ENCODE peak calls at places on chromosomes 13 and 19, in ten cellular contexts. W, P, R, B, C, V, A, Z, O and I are unnamed samples.

GRCh38 chr13:78024996-78025395 is 106.4 kb upstream of the EDNRB start:
- DNase-seq in Z (no peak), V (no peak), B (no peak), W (no peak), R (no peak), P (no peak), O (no peak), A (no peak), C (no peak), I (no peak)

GRCh38 chr19:45637890-45638667 is 1.1 kb downstream of the EML2 start:
- DNase-seq in O (no peak), C (no peak), P (peak), V (no peak), A (no peak), Z (no peak), R (no peak), W (no peak), B (no peak), I (no peak)

GRCh38 chr13:107685876-107686275 is 529.5 kb downstream of the LIG4 start:
- DNase-seq in A (no peak), V (no peak), P (no peak), Z (no peak), W (no peak), O (no peak), R (no peak), C (no peak), B (no peak), I (no peak)

GRCh38 chr13:27826379-27827353 is 34.4 kb downstream of the GSX1 start:
- DNase-seq in R (peak), V (peak), O (peak), A (peak), P (peak), W (peak), C (peak), B (peak), Z (peak), I (peak)

GRCh38 chr13:51221674-51222509 is at the start of gene FAM124A:
- DNase-seq in O (no peak), V (no peak), C (no peak), B (peak), A (peak), W (no peak), P (peak), Z (peak), R (peak), I (peak)

GRCh38 chr19:18700501-18701249 is 17.2 kb downstream of the CRTC1 start:
- DNase-seq in P (peak), O (no peak), Z (peak), A (peak), C (no peak), V (peak), B (peak), W (no peak), R (peak), I (peak)

GRCh38 chr19:33559996-33560395 is 38.4 kb upstream of the PEPD start:
- DNase-seq in R (no peak), B (no peak), O (no peak), P (no peak), W (no peak), Z (no peak), C (no peak), A (no peak), V (no peak), I (no peak)

GRCh38 chr13:31225180-31225579 is 25.4 kb downstream of the B3GLCT start:
- DNase-seq in B (no peak), P (no peak), W (no peak), O (no peak), V (no peak), R (no peak), Z (no peak), C (no peak), A (no peak), I (no peak)

GRCh38 chr13:31807090-31807541 is 67.8 kb downstream of the RXFP2 start:
- DNase-seq in V (peak), Z (no peak), C (no peak), B (no peak), R (peak), O (no peak), A (no peak), P (peak), W (no peak), I (no peak)

GRCh38 chr13:48492123-48493075 is 40.5 kb downstream of the RCBTB2 start:
- DNase-seq in W (no peak), O (peak), C (peak), B (peak), Z (no peak), P (no peak), A (peak), R (peak), V (peak), I (peak)

GRCh38 chr19:4302238-4302630 is at the start of gene TMIGD2:
- DNase-seq in C (no peak), P (no peak), W (no peak), R (no peak), V (no peak), A (no peak), O (no peak), B (no peak), Z (no peak), I (no peak)

GRCh38 chr19:2887391-2887914 is 13.3 kb upstream of the ZNF57 start:
- DNase-seq in C (peak), B (peak), O (peak), W (peak), R (no peak), Z (no peak), A (peak), V (no peak), P (peak), I (no peak)

GRCh38 chr19:10654610-10655456 is 687 bp downstream of the ILF3 start:
- DNase-seq in B (peak), O (no peak), P (peak), W (peak), Z (peak), V (no peak), A (no peak), C (no peak), R (no peak), I (peak)

GRCh38 chr19:28184997-28185396 is 1028.0 kb downstream of the UQCRFS1 start:
- DNase-seq in R (no peak), A (no peak), V (no peak), Z (no peak), W (peak), C (no peak), O (no peak), P (peak), B (no peak), I (no peak)

GRCh38 chr13:83065136-83065535 is 817.1 kb downstream of the SLITRK1 start:
- DNase-seq in R (no peak), Z (no peak), W (no peak), P (peak), A (peak), O (no peak), C (no peak), B (no peak), V (no peak), I (no peak)

GRCh38 chr13:110565296-110565695 is 3.8 kb upstream of the RAB20 start:
- DNase-seq in W (no peak), V (no peak), C (no peak), O (no peak), P (no peak), A (no peak), B (no peak), R (no peak), Z (no peak), I (no peak)

GRCh38 chr13:84609716-84610115 is 727.4 kb upstream of the SLITRK1 start:
- DNase-seq in B (no peak), V (no peak), R (no peak), C (no peak), W (peak), A (no peak), O (peak), P (peak), Z (no peak), I (no peak)

GRCh38 chr19:7658219-7658686 is 10.6 kb upstream of the RETN start:
- DNase-seq in R (peak), A (peak), P (no peak), B (no peak), O (no peak), Z (no peak), W (no peak), C (no peak), V (no peak), I (peak)

GRCh38 chr13:69585656-69586055 is 522.0 kb upstream of the ATXN8OS start:
- DNase-seq in P (no peak), W (peak), C (no peak), R (no peak), A (no peak), Z (no peak), V (no peak), O (no peak), B (no peak), I (no peak)

GRCh38 chr13:76795701-76796695 is 90.2 kb downstream of the KCTD12 start:
- DNase-seq in P (no peak), W (no peak), A (no peak), V (no peak), Z (no peak), O (no peak), R (no peak), C (no peak), B (no peak), I (no peak)

GRCh38 chr19:10424011-10424637 is 3.8 kb downstream of the PDE4A start:
- DNase-seq in A (peak), C (no peak), P (peak), O (no peak), W (peak), R (peak), B (peak), V (peak), Z (no peak), I (peak)

GRCh38 chr13:99211421-99212035 is 10.9 kb downstream of the UBAC2 start:
- DNase-seq in C (no peak), A (no peak), W (no peak), P (no peak), Z (no peak), O (no peak), R (no peak), V (no peak), B (no peak), I (no peak)

GRCh38 chr13:99426426-99426825 is 74.8 kb upstream of the TM9SF2 start:
- DNase-seq in P (no peak), W (no peak), R (no peak), Z (no peak), V (no peak), C (no peak), B (no peak), O (no peak), A (no peak), I (no peak)

GRCh38 chr13:106609116-106609515 is 41.2 kb upstream of the ARGLU1 start:
- DNase-seq in P (no peak), V (no peak), A (no peak), R (no peak), B (no peak), C (no peak), Z (no peak), O (no peak), W (no peak), I (no peak)

GRCh38 chr13:41494202-41494601 is 36.9 kb downstream of the RGCC start:
- DNase-seq in W (no peak), V (no peak), Z (no peak), C (no peak), B (no peak), A (no peak), R (no peak), O (no peak), P (no peak), I (no peak)